ENCODE peak calls at places on chromosomes 4 and X, in seven cellular contexts. W is progenitor cell of endocrine pancreas, C is cardiac fibroblast, N is ACHN, M is H7, I is coronary artery, Y is hepatic stellate cell. J is an unnamed sample.

GRCh38 chr4:26992657-26993361 is 132.2 kb downstream of the STIM2 start:
- DNase-seq in M (no peak), Y (no peak), I (no peak), C (peak), N (no peak), W (no peak), J (peak)

GRCh38 chr4:16264798-16265197 is 38.5 kb upstream of the TAPT1 start:
- DNase-seq in M (peak), I (no peak), W (no peak), Y (peak), C (peak), N (peak), J (peak)

GRCh38 chrX:13258725-13259124 is 61.1 kb downstream of the ATXN3L start:
- DNase-seq in C (no peak), I (no peak), M (no peak), N (no peak), Y (no peak), W (no peak), J (no peak)

GRCh38 chrX:26918633-26919032 is 544.5 kb downstream of the PPP4R3C start:
- DNase-seq in N (peak), Y (peak), I (no peak), M (peak), W (no peak), C (peak), J (no peak)

GRCh38 chrX:109508915-109509314 is 27.0 kb upstream of the GUCY2F start:
- DNase-seq in C (no peak), Y (no peak), W (no peak), I (no peak), N (no peak), M (no peak), J (no peak)

GRCh38 chrX:13533726-13534125 is 35.7 kb upstream of the EGFL6 start:
- DNase-seq in C (peak), N (peak), W (no peak), Y (no peak), I (no peak), M (no peak), J (peak)

GRCh38 chr4:108219998-108220397 is 51.3 kb upstream of the LEF1 start:
- DNase-seq in N (no peak), I (no peak), Y (no peak), W (no peak), M (no peak), C (no peak), J (peak)

GRCh38 chrX:30971761-30972603 is 82.9 kb upstream of the TAB3 start:
- DNase-seq in W (no peak), M (peak), Y (peak), I (no peak), C (peak), N (peak), J (peak)

GRCh38 chr4:116303736-116304188 is 781.6 kb downstream of the TRAM1L1 start:
- DNase-seq in C (no peak), I (no peak), N (no peak), W (no peak), Y (no peak), M (no peak), J (no peak)

GRCh38 chrX:135740683-135741149 is 27.3 kb downstream of the CT45A3 start:
- DNase-seq in Y (peak), W (no peak), N (peak), I (no peak), C (peak), M (peak), J (no peak)

GRCh38 chrX:44915361-44915868 is 42.4 kb downstream of the KDM6A start:
- DNase-seq in I (no peak), M (no peak), W (no peak), Y (no peak), N (no peak), C (peak), J (peak)

GRCh38 chrX:11954196-11954595 is 184.1 kb upstream of the FRMPD4 start:
- DNase-seq in M (no peak), Y (no peak), W (no peak), N (no peak), C (peak), I (no peak), J (peak)

GRCh38 chr4:128863314-128864075 is 54.0 kb downstream of the JADE1 start:
- DNase-seq in I (peak), M (peak), W (peak), C (peak), Y (peak), N (peak), J (peak)

GRCh38 chrX:40108959-40109287 is 11.2 kb upstream of the BCOR start:
- DNase-seq in I (no peak), Y (peak), W (peak), N (peak), M (peak), C (peak), J (peak)

GRCh38 chr4:181684310-181684709 is 558.9 kb upstream of the TENM3 start:
- DNase-seq in I (no peak), N (no peak), Y (no peak), C (peak), M (no peak), W (no peak), J (peak)

GRCh38 chrX:40423299-40423698 is 157.5 kb upstream of the ATP6AP2 start:
- DNase-seq in W (no peak), M (no peak), I (no peak), C (peak), Y (no peak), N (no peak), J (no peak)

GRCh38 chr4:46818604-46819003 is 90.4 kb downstream of the COX7B2 start:
- DNase-seq in M (no peak), I (no peak), N (no peak), C (no peak), Y (no peak), W (no peak), J (no peak)

GRCh38 chrX:16566571-16566970 is 83.4 kb upstream of the S100G start:
- DNase-seq in Y (no peak), C (no peak), W (no peak), I (no peak), N (no peak), M (no peak), J (no peak)

GRCh38 chr4:84957509-84958420 is 8.7 kb downstream of the WDFY3 start:
- DNase-seq in W (no peak), M (no peak), N (peak), C (no peak), Y (no peak), I (no peak), J (peak)

GRCh38 chr4:79308971-79309370 is 16.9 kb downstream of the NAA11 start:
- DNase-seq in C (no peak), W (no peak), N (no peak), Y (no peak), I (no peak), M (no peak), J (no peak)

GRCh38 chr4:7939377-7940108 is at the start of gene AFAP1:
- DNase-seq in Y (peak), C (peak), N (peak), I (peak), W (peak), M (peak), J (peak)

GRCh38 chr4:1137063-1137771 is 23.9 kb upstream of the RNF212 start:
- DNase-seq in C (peak), W (no peak), Y (no peak), M (no peak), I (no peak), N (no peak), J (peak)

GRCh38 chrX:45006002-45006800 is 133.2 kb downstream of the KDM6A start:
- DNase-seq in I (no peak), Y (no peak), W (no peak), N (peak), M (peak), C (peak), J (no peak)

GRCh38 chr4:153467154-153467896 is 1.2 kb downstream of the TMEM131L start:
- DNase-seq in W (peak), Y (no peak), C (peak), I (no peak), M (peak), N (peak), J (no peak)

GRCh38 chr4:102623622-102624021 is 122.5 kb downstream of the NFKB1 start:
- DNase-seq in Y (peak), M (peak), C (peak), W (no peak), N (peak), I (no peak), J (peak)

GRCh38 chr4:6987566-6987920 is 55.6 kb upstream of the TADA2B start:
- DNase-seq in I (no peak), Y (no peak), N (no peak), W (no peak), C (peak), M (peak), J (peak)

J was measured in fibroblast of lung.